ENCODE peak calls at places on chromosomes 4 and X, in seven cellular contexts. C is GM04504; X is NCI-H460; F is activated CD8-positive, alpha-beta memory T cell treated with anti-CD3 and anti-CD28 coated beads for 24 hours; D is HuH-7.5; Z is T-helper 9 cell; T is posterior vena cava. S is an unnamed sample.

GRCh38 chr4:52894408-52894807 is 32.3 kb downstream of the RASL11B start:
- DNase-seq in C (no peak), X (no peak), F (no peak), D (no peak), Z (no peak), T (no peak), S (no peak)

GRCh38 chr4:185086053-185086452 is 57.0 kb upstream of the SLC25A4 start:
- DNase-seq in C (no peak), X (no peak), F (no peak), D (no peak), Z (no peak), T (no peak), S (no peak)

GRCh38 chr4:6200922-6201362 is 593 bp upstream of the JAKMIP1 start:
- DNase-seq in C (no peak), X (no peak), F (no peak), D (no peak), Z (no peak), T (no peak), S (no peak)

GRCh38 chrX:44306336-44306735 is 37.1 kb downstream of the EFHC2 start:
- DNase-seq in C (no peak), X (no peak), F (no peak), D (no peak), Z (no peak), T (no peak), S (no peak)

GRCh38 chr4:169438057-169438480 is 167.3 kb upstream of the SH3RF1 start:
- DNase-seq in C (no peak), X (no peak), F (no peak), D (no peak), Z (no peak), T (no peak), S (no peak)

GRCh38 chr4:40283413-40283812 is 51.7 kb upstream of the CHRNA9 start:
- DNase-seq in C (no peak), X (no peak), F (no peak), D (no peak), Z (no peak), T (no peak), S (no peak)

GRCh38 chr4:7554885-7555284 is 120.2 kb upstream of the PSAPL1 start:
- DNase-seq in C (no peak), X (no peak), F (no peak), D (no peak), Z (no peak), T (peak), S (no peak)

GRCh38 chr4:8504279-8505007 is 63.9 kb downstream of the TRMT44 start:
- DNase-seq in C (no peak), X (no peak), F (no peak), D (no peak), Z (no peak), T (peak), S (no peak)

GRCh38 chr4:84985952-84986351 is 19.5 kb upstream of the WDFY3 start:
- DNase-seq in C (no peak), X (no peak), F (no peak), D (no peak), Z (no peak), T (no peak), S (no peak)

GRCh38 chrX:20378291-20378920 is 111.7 kb upstream of the RPS6KA3 start:
- DNase-seq in C (no peak), X (no peak), F (no peak), D (no peak), Z (no peak), T (no peak), S (no peak)

GRCh38 chrX:136260801-136261200 is 9.6 kb upstream of the MAP7D3 start:
- DNase-seq in C (peak), X (no peak), F (no peak), D (no peak), Z (no peak), T (no peak), S (no peak)

GRCh38 chr4:85932371-85933305 is 427.2 kb downstream of the MAPK10 start:
- DNase-seq in C (no peak), X (no peak), F (no peak), D (no peak), Z (no peak), T (no peak), S (no peak)

GRCh38 chr4:101977096-101977495 is 186.6 kb downstream of the BANK1 start:
- DNase-seq in C (peak), X (peak), F (no peak), D (no peak), Z (no peak), T (peak), S (no peak)